ENCODE peak calls at places on chromosomes 6 and 20, in ten cellular contexts. One of them, this sample, is unnamed.

GRCh38 chr6:3144571-3144970 is 12.8 kb downstream of the TUBB2A start:
- DNase-seq in cardiac fibroblast: no peak
- DNase-seq in IMR-90: no peak
- DNase-seq in tibial artery: no peak
- DNase-seq in uterus: no peak
- DNase-seq in heart left ventricle: no peak
- DNase-seq in right atrium auricular region: no peak
- DNase-seq in GM23338: no peak
- DNase-seq in mesothelial cell of epicardium: no peak
- DNase-seq in endothelial cell: no peak
- DNase-seq in this sample: no peak

GRCh38 chr20:57938158-57939108 is 228.6 kb upstream of the PMEPA1 start:
- DNase-seq in cardiac fibroblast: no peak
- DNase-seq in IMR-90: no peak
- DNase-seq in tibial artery: no peak
- DNase-seq in uterus: no peak
- DNase-seq in heart left ventricle: no peak
- DNase-seq in right atrium auricular region: no peak
- DNase-seq in GM23338: peak
- DNase-seq in mesothelial cell of epicardium: no peak
- DNase-seq in endothelial cell: no peak
- DNase-seq in this sample: no peak

GRCh38 chr6:10266061-10266460 is 148.8 kb downstream of the TFAP2A start:
- DNase-seq in cardiac fibroblast: no peak
- DNase-seq in IMR-90: no peak
- DNase-seq in tibial artery: no peak
- DNase-seq in uterus: no peak
- DNase-seq in heart left ventricle: no peak
- DNase-seq in right atrium auricular region: no peak
- DNase-seq in GM23338: no peak
- DNase-seq in mesothelial cell of epicardium: no peak
- DNase-seq in endothelial cell: no peak
- DNase-seq in this sample: no peak

GRCh38 chr6:75317503-75318206 is 33.1 kb upstream of the TMEM30A start:
- DNase-seq in cardiac fibroblast: peak
- DNase-seq in IMR-90: peak
- DNase-seq in tibial artery: no peak
- DNase-seq in uterus: no peak
- DNase-seq in heart left ventricle: no peak
- DNase-seq in right atrium auricular region: no peak
- DNase-seq in GM23338: peak
- DNase-seq in mesothelial cell of epicardium: no peak
- DNase-seq in endothelial cell: no peak
- DNase-seq in this sample: peak

GRCh38 chr20:62587757-62588402 is 54.4 kb upstream of the SLCO4A1 start:
- DNase-seq in cardiac fibroblast: peak
- DNase-seq in IMR-90: no peak
- DNase-seq in tibial artery: no peak
- DNase-seq in uterus: no peak
- DNase-seq in heart left ventricle: no peak
- DNase-seq in right atrium auricular region: no peak
- DNase-seq in GM23338: peak
- DNase-seq in mesothelial cell of epicardium: no peak
- DNase-seq in endothelial cell: peak
- DNase-seq in this sample: no peak

GRCh38 chr6:71079707-71080106 is 122.8 kb upstream of the B3GAT2 start:
- DNase-seq in cardiac fibroblast: peak
- DNase-seq in IMR-90: peak
- DNase-seq in tibial artery: no peak
- DNase-seq in uterus: no peak
- DNase-seq in heart left ventricle: no peak
- DNase-seq in right atrium auricular region: no peak
- DNase-seq in GM23338: no peak
- DNase-seq in mesothelial cell of epicardium: no peak
- DNase-seq in endothelial cell: no peak
- DNase-seq in this sample: peak

GRCh38 chr20:43096471-43096870 is 93.2 kb downstream of the PTPRT start:
- DNase-seq in cardiac fibroblast: no peak
- DNase-seq in IMR-90: no peak
- DNase-seq in tibial artery: no peak
- DNase-seq in uterus: no peak
- DNase-seq in heart left ventricle: no peak
- DNase-seq in right atrium auricular region: no peak
- DNase-seq in GM23338: no peak
- DNase-seq in mesothelial cell of epicardium: no peak
- DNase-seq in endothelial cell: no peak
- DNase-seq in this sample: no peak

GRCh38 chr20:49281059-49281912 is 3.4 kb upstream of the ZNFX1 start:
- DNase-seq in cardiac fibroblast: peak
- DNase-seq in IMR-90: no peak
- DNase-seq in tibial artery: no peak
- DNase-seq in uterus: no peak
- DNase-seq in heart left ventricle: no peak
- DNase-seq in right atrium auricular region: no peak
- DNase-seq in GM23338: peak
- DNase-seq in mesothelial cell of epicardium: no peak
- DNase-seq in endothelial cell: peak
- DNase-seq in this sample: peak

GRCh38 chr6:13712485-13712990 is 903 bp upstream of the RANBP9 start:
- DNase-seq in cardiac fibroblast: peak
- DNase-seq in IMR-90: peak
- DNase-seq in tibial artery: no peak
- DNase-seq in uterus: no peak
- DNase-seq in heart left ventricle: no peak
- DNase-seq in right atrium auricular region: no peak
- DNase-seq in GM23338: no peak
- DNase-seq in mesothelial cell of epicardium: no peak
- DNase-seq in endothelial cell: no peak
- DNase-seq in this sample: peak

GRCh38 chr6:13709698-13710551 is 1.7 kb downstream of the RANBP9 start:
- DNase-seq in cardiac fibroblast: peak
- DNase-seq in IMR-90: peak
- DNase-seq in tibial artery: no peak
- DNase-seq in uterus: no peak
- DNase-seq in heart left ventricle: no peak
- DNase-seq in right atrium auricular region: no peak
- DNase-seq in GM23338: peak
- DNase-seq in mesothelial cell of epicardium: no peak
- DNase-seq in endothelial cell: no peak
- DNase-seq in this sample: peak

GRCh38 chr6:13711384-13711725 is 280 bp downstream of the RANBP9 start:
- DNase-seq in cardiac fibroblast: no peak
- DNase-seq in IMR-90: no peak
- DNase-seq in tibial artery: peak
- DNase-seq in uterus: no peak
- DNase-seq in heart left ventricle: no peak
- DNase-seq in right atrium auricular region: no peak
- DNase-seq in GM23338: no peak
- DNase-seq in mesothelial cell of epicardium: peak
- DNase-seq in endothelial cell: no peak
- DNase-seq in this sample: peak

GRCh38 chr6:13710552-13711383 is 867 bp downstream of the RANBP9 start:
- DNase-seq in cardiac fibroblast: peak
- DNase-seq in IMR-90: no peak
- DNase-seq in tibial artery: peak
- DNase-seq in uterus: no peak
- DNase-seq in heart left ventricle: peak
- DNase-seq in right atrium auricular region: no peak
- DNase-seq in GM23338: peak
- DNase-seq in mesothelial cell of epicardium: no peak
- DNase-seq in endothelial cell: peak
- DNase-seq in this sample: no peak

GRCh38 chr6:13711726-13712484 is at the start of gene RANBP9:
- DNase-seq in cardiac fibroblast: peak
- DNase-seq in IMR-90: peak
- DNase-seq in tibial artery: peak
- DNase-seq in uterus: peak
- DNase-seq in heart left ventricle: peak
- DNase-seq in right atrium auricular region: peak
- DNase-seq in GM23338: peak
- DNase-seq in mesothelial cell of epicardium: peak
- DNase-seq in endothelial cell: peak
- DNase-seq in this sample: peak
- TF ChIP-seq CTCF in cardiac fibroblast: no peak
- TF ChIP-seq CTCF in IMR-90: no peak
- TF ChIP-seq CTCF in tibial artery: no peak
- TF ChIP-seq CTCF in uterus: no peak
- TF ChIP-seq CTCF in heart left ventricle: no peak
- TF ChIP-seq CTCF in right atrium auricular region: no peak
- TF ChIP-seq CTCF in GM23338: no peak
- TF ChIP-seq CTCF in mesothelial cell of epicardium: no peak
- TF ChIP-seq CTCF in endothelial cell: no peak
- TF ChIP-seq CTCF in this sample: no peak

DNA sequence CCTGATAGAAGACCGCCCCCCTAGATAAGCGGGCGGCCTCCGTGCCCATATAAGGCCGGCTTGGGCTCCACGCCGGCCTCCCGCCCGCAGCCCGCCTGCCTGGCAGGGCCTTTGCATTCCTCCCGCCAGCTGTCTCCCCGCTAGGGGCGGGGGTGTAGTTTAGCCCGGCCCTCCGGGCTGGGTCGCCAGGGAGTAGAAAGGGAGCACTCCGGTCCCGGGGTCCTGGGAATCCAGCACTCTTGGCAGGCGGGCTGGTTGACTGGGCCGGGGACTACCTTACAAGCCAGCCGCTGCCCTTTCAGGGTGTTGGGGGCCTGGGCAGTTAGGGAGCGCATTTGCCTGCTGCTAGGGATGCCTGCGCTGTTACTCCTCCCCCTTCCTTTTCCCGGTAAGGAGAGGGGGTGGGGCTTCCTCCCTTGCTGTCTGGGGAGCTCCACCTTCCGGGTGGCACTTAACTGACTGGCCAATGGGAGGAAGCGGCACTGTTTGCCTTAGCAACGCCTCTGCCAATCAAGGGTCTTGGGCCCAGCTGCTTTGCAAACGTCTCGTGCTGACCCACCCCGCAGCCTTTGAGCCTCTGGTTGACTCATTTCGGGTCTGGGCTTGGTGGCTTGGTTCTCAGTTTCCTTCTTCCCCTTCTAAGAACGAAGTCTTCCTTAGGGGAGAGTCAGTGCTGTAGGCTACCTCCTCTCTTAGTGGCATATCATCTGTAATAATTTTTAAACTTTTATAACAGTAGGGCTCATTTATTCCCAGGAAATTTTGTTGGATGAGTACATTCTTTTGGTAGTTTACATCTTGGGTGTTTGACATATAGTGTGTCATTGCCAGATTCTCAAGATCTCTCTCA is 3.4 kb downstream of the SRF start:
- DNase-seq in cardiac fibroblast: peak
- DNase-seq in IMR-90: peak
- DNase-seq in tibial artery: peak
- DNase-seq in uterus: peak
- DNase-seq in heart left ventricle: peak
- DNase-seq in right atrium auricular region: peak
- DNase-seq in GM23338: peak
- DNase-seq in mesothelial cell of epicardium: peak
- DNase-seq in endothelial cell: peak
- DNase-seq in this sample: peak
- TF ChIP-seq CTCF in cardiac fibroblast: peak
- TF ChIP-seq CTCF in IMR-90: no peak
- TF ChIP-seq CTCF in tibial artery: peak
- TF ChIP-seq CTCF in uterus: peak
- TF ChIP-seq CTCF in heart left ventricle: peak
- TF ChIP-seq CTCF in right atrium auricular region: peak
- TF ChIP-seq CTCF in GM23338: no peak
- TF ChIP-seq CTCF in mesothelial cell of epicardium: no peak
- TF ChIP-seq CTCF in endothelial cell: no peak
- TF ChIP-seq CTCF in this sample: peak

GRCh38 chr6:144149894-144150672 is at the start of gene STX11:
- DNase-seq in cardiac fibroblast: peak
- DNase-seq in IMR-90: peak
- DNase-seq in tibial artery: peak
- DNase-seq in uterus: peak
- DNase-seq in heart left ventricle: peak
- DNase-seq in right atrium auricular region: peak
- DNase-seq in GM23338: peak
- DNase-seq in mesothelial cell of epicardium: peak
- DNase-seq in endothelial cell: peak
- DNase-seq in this sample: peak

GRCh38 chr6:144148891-144149290 is 1.4 kb upstream of the STX11 start:
- DNase-seq in cardiac fibroblast: peak
- DNase-seq in IMR-90: peak
- DNase-seq in tibial artery: no peak
- DNase-seq in uterus: no peak
- DNase-seq in heart left ventricle: no peak
- DNase-seq in right atrium auricular region: no peak
- DNase-seq in GM23338: no peak
- DNase-seq in mesothelial cell of epicardium: no peak
- DNase-seq in endothelial cell: no peak
- DNase-seq in this sample: no peak

GRCh38 chr6:144149558-144149893 is 791 bp upstream of the STX11 start:
- DNase-seq in cardiac fibroblast: no peak
- DNase-seq in IMR-90: no peak
- DNase-seq in tibial artery: no peak
- DNase-seq in uterus: no peak
- DNase-seq in heart left ventricle: no peak
- DNase-seq in right atrium auricular region: no peak
- DNase-seq in GM23338: no peak
- DNase-seq in mesothelial cell of epicardium: no peak
- DNase-seq in endothelial cell: no peak
- DNase-seq in this sample: no peak

GRCh38 chr6:144151010-144151727 is 852 bp downstream of the STX11 start:
- DNase-seq in cardiac fibroblast: peak
- DNase-seq in IMR-90: no peak
- DNase-seq in tibial artery: no peak
- DNase-seq in uterus: peak
- DNase-seq in heart left ventricle: no peak
- DNase-seq in right atrium auricular region: no peak
- DNase-seq in GM23338: peak
- DNase-seq in mesothelial cell of epicardium: no peak
- DNase-seq in endothelial cell: peak
- DNase-seq in this sample: peak

GRCh38 chr6:144150673-144151009 is 324 bp downstream of the STX11 start:
- DNase-seq in cardiac fibroblast: peak
- DNase-seq in IMR-90: peak
- DNase-seq in tibial artery: no peak
- DNase-seq in uterus: no peak
- DNase-seq in heart left ventricle: peak
- DNase-seq in right atrium auricular region: no peak
- DNase-seq in GM23338: peak
- DNase-seq in mesothelial cell of epicardium: no peak
- DNase-seq in endothelial cell: peak
- DNase-seq in this sample: peak
- TF ChIP-seq CTCF in cardiac fibroblast: peak
- TF ChIP-seq CTCF in IMR-90: no peak
- TF ChIP-seq CTCF in tibial artery: peak
- TF ChIP-seq CTCF in uterus: no peak
- TF ChIP-seq CTCF in heart left ventricle: peak
- TF ChIP-seq CTCF in right atrium auricular region: peak
- TF ChIP-seq CTCF in GM23338: peak
- TF ChIP-seq CTCF in mesothelial cell of epicardium: peak
- TF ChIP-seq CTCF in endothelial cell: peak
- TF ChIP-seq CTCF in this sample: peak

GRCh38 chr6:9252784-9253183 is 817.4 kb upstream of the SLC35B3 start:
- DNase-seq in cardiac fibroblast: no peak
- DNase-seq in IMR-90: no peak
- DNase-seq in tibial artery: no peak
- DNase-seq in uterus: no peak
- DNase-seq in heart left ventricle: no peak
- DNase-seq in right atrium auricular region: no peak
- DNase-seq in GM23338: peak
- DNase-seq in mesothelial cell of epicardium: no peak
- DNase-seq in endothelial cell: no peak
- DNase-seq in this sample: no peak

GRCh38 chr6:9254251-9254650 is 818.9 kb upstream of the SLC35B3 start:
- DNase-seq in cardiac fibroblast: no peak
- DNase-seq in IMR-90: no peak
- DNase-seq in tibial artery: no peak
- DNase-seq in uterus: no peak
- DNase-seq in heart left ventricle: no peak
- DNase-seq in right atrium auricular region: no peak
- DNase-seq in GM23338: no peak
- DNase-seq in mesothelial cell of epicardium: no peak
- DNase-seq in endothelial cell: no peak
- DNase-seq in this sample: no peak

GRCh38 chr6:9248125-9248524 is 812.8 kb upstream of the SLC35B3 start:
- DNase-seq in cardiac fibroblast: no peak
- DNase-seq in IMR-90: no peak
- DNase-seq in tibial artery: no peak
- DNase-seq in uterus: no peak
- DNase-seq in heart left ventricle: no peak
- DNase-seq in right atrium auricular region: no peak
- DNase-seq in GM23338: no peak
- DNase-seq in mesothelial cell of epicardium: no peak
- DNase-seq in endothelial cell: no peak
- DNase-seq in this sample: no peak

GRCh38 chr6:9250852-9251251 is 815.5 kb upstream of the SLC35B3 start:
- DNase-seq in cardiac fibroblast: peak
- DNase-seq in IMR-90: peak
- DNase-seq in tibial artery: no peak
- DNase-seq in uterus: no peak
- DNase-seq in heart left ventricle: peak
- DNase-seq in right atrium auricular region: no peak
- DNase-seq in GM23338: peak
- DNase-seq in mesothelial cell of epicardium: peak
- DNase-seq in endothelial cell: peak
- DNase-seq in this sample: peak
- TF ChIP-seq CTCF in cardiac fibroblast: peak
- TF ChIP-seq CTCF in IMR-90: peak
- TF ChIP-seq CTCF in tibial artery: no peak
- TF ChIP-seq CTCF in uterus: no peak
- TF ChIP-seq CTCF in heart left ventricle: peak
- TF ChIP-seq CTCF in right atrium auricular region: peak
- TF ChIP-seq CTCF in GM23338: peak
- TF ChIP-seq CTCF in mesothelial cell of epicardium: peak
- TF ChIP-seq CTCF in endothelial cell: peak
- TF ChIP-seq CTCF in this sample: peak